ENCODE peak calls at places on chromosomes 11 and 22, in ten cellular contexts. One of them, this sample, is unnamed.

GRCh38 chr11:66845876-66846212 is 2.6 kb downstream of the RCE1 start:
- DNase-seq in T-helper 9 cell: no peak
- DNase-seq in mammary epithelial cell: no peak
- DNase-seq in sciatic nerve: peak; percentile 50
- DNase-seq in amygdala: no peak
- DNase-seq in NCI-H82: no peak
- DNase-seq in left ventricle myocardium superior: no peak
- DNase-seq in HEK293T: no peak
- DNase-seq in AG09309: no peak
- DNase-seq in non-pigmented ciliary epithelial cell: no peak
- DNase-seq in this sample: no peak

GRCh38 chr22:46320166-46320710 is 15.3 kb upstream of the TRMU start:
- DNase-seq in amygdala: no peak
- DNase-seq in T-helper 9 cell: no peak
- DNase-seq in non-pigmented ciliary epithelial cell: no peak
- DNase-seq in NCI-H82: no peak
- DNase-seq in sciatic nerve: no peak
- DNase-seq in HEK293T: no peak
- DNase-seq in AG09309: no peak
- DNase-seq in left ventricle myocardium superior: peak; percentile 25
- DNase-seq in mammary epithelial cell: no peak
- DNase-seq in this sample: no peak

GRCh38 chr22:28629420-28630184 is 50.0 kb downstream of the TTC28 start:
- DNase-seq in mammary epithelial cell: no peak
- DNase-seq in left ventricle myocardium superior: no peak
- DNase-seq in sciatic nerve: no peak
- DNase-seq in HEK293T: peak; percentile 34
- DNase-seq in amygdala: no peak
- DNase-seq in T-helper 9 cell: no peak
- DNase-seq in non-pigmented ciliary epithelial cell: no peak
- DNase-seq in AG09309: no peak
- DNase-seq in NCI-H82: peak; percentile 95
- DNase-seq in this sample: no peak

GRCh38 chr22:44391481-44392445 is 79.0 kb upstream of the SHISAL1 start:
- DNase-seq in mammary epithelial cell: no peak
- DNase-seq in non-pigmented ciliary epithelial cell: no peak
- DNase-seq in T-helper 9 cell: no peak
- DNase-seq in AG09309: no peak
- DNase-seq in NCI-H82: peak; percentile 14
- DNase-seq in sciatic nerve: peak; percentile 32
- DNase-seq in left ventricle myocardium superior: no peak
- DNase-seq in amygdala: no peak
- DNase-seq in HEK293T: no peak
- DNase-seq in this sample: peak; percentile 29

GRCh38 chr11:116929393-116930090 is 92.1 kb upstream of the APOA1 start:
- DNase-seq in left ventricle myocardium superior: no peak
- DNase-seq in sciatic nerve: no peak
- DNase-seq in AG09309: no peak
- DNase-seq in mammary epithelial cell: no peak
- DNase-seq in non-pigmented ciliary epithelial cell: no peak
- DNase-seq in T-helper 9 cell: no peak
- DNase-seq in amygdala: no peak
- DNase-seq in HEK293T: no peak
- DNase-seq in NCI-H82: no peak
- DNase-seq in this sample: no peak

GRCh38 chr11:123034587-123034986 is 27.3 kb downstream of the HSPA8 start:
- DNase-seq in AG09309: no peak
- DNase-seq in sciatic nerve: no peak
- DNase-seq in left ventricle myocardium superior: no peak
- DNase-seq in non-pigmented ciliary epithelial cell: no peak
- DNase-seq in NCI-H82: no peak
- DNase-seq in T-helper 9 cell: no peak
- DNase-seq in mammary epithelial cell: no peak
- DNase-seq in amygdala: no peak
- DNase-seq in HEK293T: no peak
- DNase-seq in this sample: no peak

GRCh38 chr22:22716136-22716535 is 71.7 kb downstream of the GGTLC2 start:
- DNase-seq in T-helper 9 cell: no peak
- DNase-seq in sciatic nerve: no peak
- DNase-seq in amygdala: no peak
- DNase-seq in mammary epithelial cell: no peak
- DNase-seq in non-pigmented ciliary epithelial cell: no peak
- DNase-seq in NCI-H82: no peak
- DNase-seq in left ventricle myocardium superior: no peak
- DNase-seq in AG09309: no peak
- DNase-seq in HEK293T: no peak
- DNase-seq in this sample: peak; percentile 31

GRCh38 chr11:13837286-13837685 is 125.2 kb upstream of the SPON1 start:
- DNase-seq in NCI-H82: no peak
- DNase-seq in AG09309: no peak
- DNase-seq in amygdala: no peak
- DNase-seq in HEK293T: no peak
- DNase-seq in mammary epithelial cell: peak; percentile 96
- DNase-seq in non-pigmented ciliary epithelial cell: no peak
- DNase-seq in T-helper 9 cell: no peak
- DNase-seq in left ventricle myocardium superior: no peak
- DNase-seq in sciatic nerve: no peak
- DNase-seq in this sample: no peak

GRCh38 chr22:42282252-42282942 is 11.9 kb upstream of the TCF20 start:
- DNase-seq in sciatic nerve: no peak
- DNase-seq in amygdala: no peak
- DNase-seq in NCI-H82: no peak
- DNase-seq in HEK293T: no peak
- DNase-seq in mammary epithelial cell: no peak
- DNase-seq in AG09309: no peak
- DNase-seq in T-helper 9 cell: no peak
- DNase-seq in non-pigmented ciliary epithelial cell: no peak
- DNase-seq in left ventricle myocardium superior: no peak
- DNase-seq in this sample: no peak

GRCh38 chr11:125069796-125070195 is 6.7 kb downstream of the SLC37A2 start:
- DNase-seq in amygdala: no peak
- DNase-seq in T-helper 9 cell: no peak
- DNase-seq in NCI-H82: no peak
- DNase-seq in sciatic nerve: no peak
- DNase-seq in mammary epithelial cell: peak; percentile 79
- DNase-seq in non-pigmented ciliary epithelial cell: no peak
- DNase-seq in left ventricle myocardium superior: no peak
- DNase-seq in HEK293T: no peak
- DNase-seq in AG09309: no peak
- DNase-seq in this sample: no peak

GRCh38 chr22:49803134-49803533 is 24.5 kb downstream of the BRD1 start:
- DNase-seq in AG09309: no peak
- DNase-seq in NCI-H82: no peak
- DNase-seq in sciatic nerve: no peak
- DNase-seq in amygdala: no peak
- DNase-seq in HEK293T: no peak
- DNase-seq in T-helper 9 cell: no peak
- DNase-seq in non-pigmented ciliary epithelial cell: no peak
- DNase-seq in mammary epithelial cell: no peak
- DNase-seq in left ventricle myocardium superior: no peak
- DNase-seq in this sample: no peak

GRCh38 chr22:37815593-37815992 is 7.6 kb upstream of the GALR3 start:
- DNase-seq in amygdala: no peak
- DNase-seq in sciatic nerve: no peak
- DNase-seq in left ventricle myocardium superior: no peak
- DNase-seq in NCI-H82: no peak
- DNase-seq in HEK293T: no peak
- DNase-seq in T-helper 9 cell: no peak
- DNase-seq in AG09309: no peak
- DNase-seq in mammary epithelial cell: no peak
- DNase-seq in non-pigmented ciliary epithelial cell: no peak
- DNase-seq in this sample: no peak

GRCh38 chr22:22060200-22061084 is 77.9 kb upstream of the TOP3B start:
- DNase-seq in NCI-H82: peak; percentile 54
- DNase-seq in non-pigmented ciliary epithelial cell: no peak
- DNase-seq in mammary epithelial cell: peak; percentile 39
- DNase-seq in T-helper 9 cell: peak; percentile 25
- DNase-seq in amygdala: peak; percentile 59
- DNase-seq in sciatic nerve: peak; percentile 86
- DNase-seq in AG09309: no peak
- DNase-seq in left ventricle myocardium superior: peak; percentile 68
- DNase-seq in HEK293T: peak; percentile 88
- DNase-seq in this sample: no peak

GRCh38 chr11:86067230-86068137 is 1.4 kb downstream of the PICALM start:
- DNase-seq in T-helper 9 cell: no peak
- DNase-seq in sciatic nerve: no peak
- DNase-seq in amygdala: no peak
- DNase-seq in non-pigmented ciliary epithelial cell: no peak
- DNase-seq in HEK293T: no peak
- DNase-seq in left ventricle myocardium superior: no peak
- DNase-seq in NCI-H82: no peak
- DNase-seq in AG09309: no peak
- DNase-seq in mammary epithelial cell: peak; percentile 59
- DNase-seq in this sample: no peak

GRCh38 chr11:95877288-95877687 is 46.6 kb downstream of the MTMR2 start:
- DNase-seq in left ventricle myocardium superior: no peak
- DNase-seq in amygdala: no peak
- DNase-seq in sciatic nerve: no peak
- DNase-seq in NCI-H82: no peak
- DNase-seq in T-helper 9 cell: no peak
- DNase-seq in non-pigmented ciliary epithelial cell: peak; percentile 98
- DNase-seq in HEK293T: no peak
- DNase-seq in mammary epithelial cell: peak; percentile 96
- DNase-seq in AG09309: peak; percentile 99
- DNase-seq in this sample: no peak

GRCh38 chr11:653837-654236 is 16.8 kb downstream of the DRD4 start:
- DNase-seq in sciatic nerve: no peak
- DNase-seq in amygdala: no peak
- DNase-seq in NCI-H82: no peak
- DNase-seq in mammary epithelial cell: no peak
- DNase-seq in non-pigmented ciliary epithelial cell: no peak
- DNase-seq in left ventricle myocardium superior: no peak
- DNase-seq in HEK293T: no peak
- DNase-seq in AG09309: no peak
- DNase-seq in T-helper 9 cell: no peak
- DNase-seq in this sample: no peak

GRCh38 chr22:24091551-24092420 is 80.7 kb downstream of the CABIN1 start:
- DNase-seq in AG09309: no peak
- DNase-seq in amygdala: no peak
- DNase-seq in T-helper 9 cell: no peak
- DNase-seq in HEK293T: no peak
- DNase-seq in sciatic nerve: peak; percentile 51
- DNase-seq in non-pigmented ciliary epithelial cell: no peak
- DNase-seq in mammary epithelial cell: no peak
- DNase-seq in NCI-H82: no peak
- DNase-seq in left ventricle myocardium superior: peak; percentile 88
- DNase-seq in this sample: no peak

GRCh38 chr22:36743591-36744412 is 32.1 kb downstream of the IFT27 start:
- DNase-seq in T-helper 9 cell: no peak
- DNase-seq in sciatic nerve: peak; percentile 50
- DNase-seq in AG09309: no peak
- DNase-seq in non-pigmented ciliary epithelial cell: no peak
- DNase-seq in mammary epithelial cell: no peak
- DNase-seq in amygdala: peak; percentile 24
- DNase-seq in HEK293T: no peak
- DNase-seq in left ventricle myocardium superior: no peak
- DNase-seq in NCI-H82: no peak
- DNase-seq in this sample: peak; percentile 63

GRCh38 chr11:62336949-62337681 is at the start of gene ASRGL1:
- DNase-seq in sciatic nerve: peak; percentile 89
- DNase-seq in T-helper 9 cell: peak; percentile 68
- DNase-seq in amygdala: peak; percentile 88
- DNase-seq in NCI-H82: peak; percentile 92
- DNase-seq in left ventricle myocardium superior: peak; percentile 94
- DNase-seq in mammary epithelial cell: peak; percentile 40
- DNase-seq in non-pigmented ciliary epithelial cell: no peak
- DNase-seq in AG09309: no peak
- DNase-seq in HEK293T: peak; percentile 80
- DNase-seq in this sample: peak; percentile 79

GRCh38 chr22:47626428-47627390 is 864.3 kb downstream of the TBC1D22A start:
- DNase-seq in NCI-H82: peak; percentile 20
- DNase-seq in left ventricle myocardium superior: no peak
- DNase-seq in amygdala: no peak
- DNase-seq in sciatic nerve: no peak
- DNase-seq in AG09309: no peak
- DNase-seq in non-pigmented ciliary epithelial cell: no peak
- DNase-seq in mammary epithelial cell: no peak
- DNase-seq in HEK293T: no peak
- DNase-seq in T-helper 9 cell: no peak
- DNase-seq in this sample: no peak

GRCh38 chr22:49124588-49124987 is 703.1 kb downstream of the BRD1 start:
- DNase-seq in left ventricle myocardium superior: no peak
- DNase-seq in amygdala: no peak
- DNase-seq in T-helper 9 cell: no peak
- DNase-seq in mammary epithelial cell: no peak
- DNase-seq in non-pigmented ciliary epithelial cell: no peak
- DNase-seq in sciatic nerve: no peak
- DNase-seq in AG09309: no peak
- DNase-seq in NCI-H82: no peak
- DNase-seq in HEK293T: no peak
- DNase-seq in this sample: no peak

GRCh38 chr22:30531651-30532608 is 14.6 kb downstream of the SEC14L6 start:
- DNase-seq in non-pigmented ciliary epithelial cell: no peak
- DNase-seq in mammary epithelial cell: no peak
- DNase-seq in NCI-H82: no peak
- DNase-seq in sciatic nerve: no peak
- DNase-seq in T-helper 9 cell: no peak
- DNase-seq in AG09309: no peak
- DNase-seq in amygdala: no peak
- DNase-seq in HEK293T: no peak
- DNase-seq in left ventricle myocardium superior: no peak
- DNase-seq in this sample: no peak

GRCh38 chr22:50633771-50634170 is 5.8 kb upstream of the ARSA start:
- DNase-seq in non-pigmented ciliary epithelial cell: no peak
- DNase-seq in AG09309: no peak
- DNase-seq in sciatic nerve: no peak
- DNase-seq in mammary epithelial cell: no peak
- DNase-seq in left ventricle myocardium superior: no peak
- DNase-seq in NCI-H82: no peak
- DNase-seq in HEK293T: no peak
- DNase-seq in T-helper 9 cell: no peak
- DNase-seq in amygdala: no peak
- DNase-seq in this sample: no peak

GRCh38 chr11:66607126-66607834 is 9.2 kb upstream of the RBM14 start:
- DNase-seq in left ventricle myocardium superior: peak; percentile 63
- DNase-seq in AG09309: peak; percentile 44
- DNase-seq in NCI-H82: no peak
- DNase-seq in T-helper 9 cell: no peak
- DNase-seq in sciatic nerve: peak; percentile 84
- DNase-seq in amygdala: peak; percentile 50
- DNase-seq in non-pigmented ciliary epithelial cell: no peak
- DNase-seq in mammary epithelial cell: peak; percentile 56
- DNase-seq in HEK293T: no peak
- DNase-seq in this sample: no peak

GRCh38 chr11:26193714-26194373 is 138.1 kb upstream of the ANO3 start:
- DNase-seq in T-helper 9 cell: no peak
- DNase-seq in HEK293T: no peak
- DNase-seq in non-pigmented ciliary epithelial cell: no peak
- DNase-seq in left ventricle myocardium superior: no peak
- DNase-seq in sciatic nerve: no peak
- DNase-seq in AG09309: no peak
- DNase-seq in amygdala: no peak
- DNase-seq in NCI-H82: no peak
- DNase-seq in mammary epithelial cell: no peak
- DNase-seq in this sample: no peak

GRCh38 chr11:8665222-8665621 is 17.2 kb downstream of the TRIM66 start:
- DNase-seq in NCI-H82: no peak
- DNase-seq in AG09309: no peak
- DNase-seq in sciatic nerve: no peak
- DNase-seq in T-helper 9 cell: no peak
- DNase-seq in amygdala: no peak
- DNase-seq in left ventricle myocardium superior: no peak
- DNase-seq in non-pigmented ciliary epithelial cell: no peak
- DNase-seq in mammary epithelial cell: no peak
- DNase-seq in HEK293T: no peak
- DNase-seq in this sample: no peak

GRCh38 chr11:122813176-122813917 is 25.0 kb upstream of the CRTAM start:
- DNase-seq in HEK293T: no peak
- DNase-seq in mammary epithelial cell: no peak
- DNase-seq in non-pigmented ciliary epithelial cell: no peak
- DNase-seq in T-helper 9 cell: no peak
- DNase-seq in AG09309: no peak
- DNase-seq in amygdala: no peak
- DNase-seq in sciatic nerve: no peak
- DNase-seq in left ventricle myocardium superior: no peak
- DNase-seq in NCI-H82: no peak
- DNase-seq in this sample: no peak

GRCh38 chr11:101617735-101618332 is 34.0 kb upstream of the TRPC6 start:
- DNase-seq in T-helper 9 cell: no peak
- DNase-seq in NCI-H82: no peak
- DNase-seq in HEK293T: no peak
- DNase-seq in AG09309: no peak
- DNase-seq in sciatic nerve: no peak
- DNase-seq in left ventricle myocardium superior: no peak
- DNase-seq in non-pigmented ciliary epithelial cell: peak; percentile 2
- DNase-seq in amygdala: no peak
- DNase-seq in mammary epithelial cell: peak; percentile 85
- DNase-seq in this sample: no peak